ENCODE peak calls at places on chromosomes 5 and 9, in eight cellular contexts. Y is neural crest cell, Q is IMR-90, C is iPS-NIHi11, O is HS-5, G is NCI-H226, B is astrocyte of the spinal cord, E is psoas muscle. F is an unnamed sample.

GRCh38 chr9:14383296-14383695 is 69.4 kb upstream of the NFIB start:
- DNase-seq in Y (no peak), Q (no peak), C (no peak), O (no peak), G (peak), B (peak), E (no peak), F (no peak)

GRCh38 chr5:27821681-27822080 is 783.3 kb upstream of the CDH9 start:
- DNase-seq in Y (no peak), Q (no peak), C (no peak), O (peak), G (no peak), B (peak), E (no peak), F (no peak)

GRCh38 chr9:99109522-99109921 is 4.6 kb downstream of the TGFBR1 start:
- DNase-seq in Y (no peak), Q (peak), C (no peak), O (peak), G (peak), B (no peak), E (no peak), F (no peak)

GRCh38 chr5:56155992-56156584 is 77.0 kb downstream of the ANKRD55 start:
- DNase-seq in Y (no peak), Q (no peak), C (no peak), O (no peak), G (no peak), B (no peak), E (no peak), F (no peak)

GRCh38 chr9:19113964-19114679 is 11.4 kb upstream of the HAUS6 start:
- DNase-seq in Y (no peak), Q (no peak), C (no peak), O (no peak), G (peak), B (no peak), E (no peak), F (no peak)

GRCh38 chr5:2047341-2047927 is 164.7 kb upstream of the IRX4 start:
- DNase-seq in Y (no peak), Q (no peak), C (no peak), O (no peak), G (no peak), B (no peak), E (no peak), F (no peak)

GRCh38 chr9:90044263-90044662 is 439.5 kb downstream of the GADD45G start:
- DNase-seq in Y (no peak), Q (no peak), C (no peak), O (no peak), G (no peak), B (peak), E (no peak), F (no peak)

GRCh38 chr5:126370796-126371718 is 52.2 kb upstream of the GRAMD2B start:
- DNase-seq in Y (no peak), Q (peak), C (no peak), O (no peak), G (peak), B (peak), E (no peak), F (no peak)

GRCh38 chr9:132840980-132841379 is 37.1 kb downstream of the AK8 start:
- DNase-seq in Y (no peak), Q (no peak), C (no peak), O (no peak), G (no peak), B (no peak), E (peak), F (no peak)

GRCh38 chr9:73081979-73082657 is 69.5 kb upstream of the ANXA1 start:
- DNase-seq in Y (no peak), Q (peak), C (peak), O (peak), G (peak), B (peak), E (no peak), F (no peak)

GRCh38 chr5:142421625-142422397 is 97.0 kb upstream of the SPRY4 start:
- DNase-seq in Y (no peak), Q (no peak), C (no peak), O (no peak), G (no peak), B (no peak), E (no peak), F (no peak)

GRCh38 chr5:103218164-103218563 is 40.4 kb upstream of the MACIR start:
- DNase-seq in Y (no peak), Q (peak), C (no peak), O (no peak), G (peak), B (peak), E (no peak), F (no peak)

GRCh38 chr9:122001491-122002201 is 91.5 kb downstream of the TTLL11 start:
- DNase-seq in Y (no peak), Q (peak), C (peak), O (no peak), G (no peak), B (peak), E (peak), F (no peak)

GRCh38 chr9:129555512-129556203 is 65.2 kb downstream of the C9orf50 start:
- DNase-seq in Y (no peak), Q (peak), C (no peak), O (no peak), G (no peak), B (no peak), E (peak), F (no peak)

GRCh38 chr5:173291722-173292658 is 36.2 kb downstream of the STC2 start:
- DNase-seq in Y (no peak), Q (peak), C (peak), O (no peak), G (peak), B (peak), E (no peak), F (no peak)

GRCh38 chr9:105144841-105145240 is 99.6 kb upstream of the SLC44A1 start:
- DNase-seq in Y (no peak), Q (no peak), C (no peak), O (no peak), G (no peak), B (no peak), E (no peak), F (no peak)

GRCh38 chr9:136372561-136373299 is 739 bp downstream of the CARD9 start:
- DNase-seq in Y (peak), Q (peak), C (peak), O (no peak), G (peak), B (peak), E (peak), F (no peak)

GRCh38 chr5:37875051-37875787 is 35.4 kb upstream of the GDNF start:
- DNase-seq in Y (no peak), Q (peak), C (no peak), O (peak), G (peak), B (peak), E (no peak), F (no peak)

GRCh38 chr9:21965401-21965951 is 28.7 kb downstream of the CDKN2A start:
- DNase-seq in Y (peak), Q (peak), C (peak), O (no peak), G (peak), B (peak), E (peak), F (peak)

GRCh38 chr9:108994695-108995094 is 18.6 kb downstream of the CTNNAL1 start:
- DNase-seq in Y (no peak), Q (peak), C (no peak), O (no peak), G (peak), B (peak), E (peak), F (no peak)

GRCh38 chr5:76074487-76074886 is 8.7 kb upstream of the SV2C start:
- DNase-seq in Y (no peak), Q (no peak), C (peak), O (no peak), G (no peak), B (no peak), E (no peak), F (no peak)

GRCh38 chr9:16884373-16884772 is 13.9 kb upstream of the BNC2 start:
- DNase-seq in Y (no peak), Q (no peak), C (no peak), O (no peak), G (no peak), B (no peak), E (no peak), F (no peak)

GRCh38 chr9:123322771-123323481 is 33.1 kb upstream of the CRB2 start:
- DNase-seq in Y (no peak), Q (no peak), C (no peak), O (no peak), G (no peak), B (no peak), E (no peak), F (no peak)

GRCh38 chr5:140261403-140262171 is 41.3 kb downstream of the PFDN1 start:
- DNase-seq in Y (no peak), Q (peak), C (peak), O (peak), G (peak), B (peak), E (peak), F (no peak)

GRCh38 chr9:89879276-89879675 is 274.5 kb downstream of the GADD45G start:
- DNase-seq in Y (no peak), Q (no peak), C (no peak), O (no peak), G (no peak), B (no peak), E (no peak), F (no peak)

GRCh38 chr9:122374885-122375420 is 4.1 kb downstream of the PTGS1 start:
- DNase-seq in Y (no peak), Q (peak), C (peak), O (no peak), G (peak), B (peak), E (peak), F (no peak)

GRCh38 chr5:179731791-179732411 is 721 bp upstream of the MAML1 start:
- DNase-seq in Y (peak), Q (peak), C (no peak), O (peak), G (peak), B (no peak), E (peak), F (no peak)

GRCh38 chr5:89255845-89256463 is 373.0 kb upstream of the MEF2C start:
- DNase-seq in Y (no peak), Q (peak), C (peak), O (no peak), G (peak), B (peak), E (no peak), F (no peak)

GRCh38 chr5:80741015-80741414 is 86.2 kb upstream of the DHFR start:
- DNase-seq in Y (no peak), Q (no peak), C (no peak), O (no peak), G (no peak), B (no peak), E (no peak), F (no peak)

GRCh38 chr9:100933656-100934055 is 94.9 kb upstream of the PLPPR1 start:
- DNase-seq in Y (no peak), Q (no peak), C (no peak), O (peak), G (no peak), B (peak), E (no peak), F (no peak)

GRCh38 chr9:121373401-121373769 is 3.3 kb upstream of the STOM start:
- DNase-seq in Y (no peak), Q (peak), C (no peak), O (no peak), G (no peak), B (no peak), E (no peak), F (no peak)

GRCh38 chr9:35864695-35865255 is 5.4 kb downstream of the OR13J1 start:
- DNase-seq in Y (no peak), Q (no peak), C (no peak), O (no peak), G (no peak), B (no peak), E (no peak), F (no peak)